ENCODE peak calls at places on chromosomes 12 and 14, in ten cellular contexts. Y, C, G, M, F, W, O, D, N and K are unnamed samples.

GRCh38 chr12:58657175-58657574 is 263.1 kb downstream of the LRIG3 start:
- DNase-seq in F (no peak), N (no peak), D (no peak), G (no peak), M (no peak), O (no peak), C (no peak), Y (no peak), W (no peak), K (no peak)

GRCh38 chr14:99229654-99230215 is 42.3 kb downstream of the BCL11B start:
- DNase-seq in N (no peak), G (no peak), C (no peak), O (no peak), Y (no peak), W (no peak), D (no peak), F (peak), M (no peak), K (no peak)

GRCh38 chr12:16224196-16224595 is 53.3 kb downstream of the SLC15A5 start:
- DNase-seq in W (no peak), M (no peak), D (no peak), F (no peak), Y (no peak), C (no peak), O (no peak), G (no peak), N (no peak), K (no peak)

GRCh38 chr12:12443482-12443881 is 86.6 kb downstream of the BORCS5 start:
- DNase-seq in F (no peak), C (no peak), N (peak), W (no peak), O (peak), M (no peak), D (no peak), Y (no peak), G (peak), K (peak)

GRCh38 chr14:95394981-95395737 is 75.5 kb upstream of the CLMN start:
- DNase-seq in W (no peak), F (no peak), Y (no peak), G (no peak), O (no peak), N (no peak), D (no peak), C (no peak), M (no peak), K (no peak)

GRCh38 chr12:27104546-27104945 is 22.2 kb upstream of the C12orf71 start:
- DNase-seq in F (no peak), W (no peak), G (no peak), O (peak), N (no peak), D (no peak), C (no peak), Y (no peak), M (no peak), K (no peak)

GRCh38 chr14:102086346-102086971 is 385 bp downstream of the HSP90AA1 start:
- DNase-seq in C (peak), G (no peak), O (peak), N (peak), D (peak), W (peak), F (peak), M (peak), Y (no peak), K (peak)

GRCh38 chr12:2053675-2054070 is 886 bp downstream of the CACNA1C start:
- DNase-seq in C (no peak), D (no peak), M (peak), F (no peak), W (no peak), Y (no peak), G (no peak), N (no peak), O (no peak), K (no peak)

GRCh38 chr12:49874142-49874897 is 29.4 kb downstream of the FAIM2 start:
- DNase-seq in F (no peak), C (no peak), O (no peak), Y (no peak), M (no peak), G (no peak), N (no peak), W (no peak), D (no peak), K (no peak)

GRCh38 chr12:6765048-6765633 is 1.0 kb upstream of the PTMS start:
- DNase-seq in D (no peak), N (no peak), C (peak), O (peak), F (no peak), M (no peak), W (no peak), Y (no peak), G (no peak), K (no peak)
- H3K4me3 ChIP-seq in D (no peak), N (no peak), C (peak), O (peak), F (no peak), M (peak), W (peak), Y (no peak), G (peak), K (peak)

GRCh38 chr12:132218915-132219314 is 74.7 kb downstream of the NOC4L start:
- DNase-seq in N (no peak), Y (no peak), F (peak), O (no peak), M (peak), W (no peak), D (peak), C (peak), G (no peak), K (no peak)
- TF ChIP-seq CTCF in N (no peak), Y (no peak), F (peak), O (peak), M (peak), W (peak), D (peak), C (peak), G (no peak), K (peak)

GRCh38 chr14:45716506-45716905 is 463.5 kb upstream of the MIS18BP1 start:
- DNase-seq in O (peak), D (peak), F (no peak), N (peak), M (peak), C (peak), Y (no peak), G (no peak), W (no peak), K (no peak)
- H3K4me3 ChIP-seq in O (no peak), D (no peak), F (no peak), N (no peak), M (no peak), C (no peak), Y (no peak), G (no peak), W (no peak), K (no peak)

GRCh38 chr12:14904854-14905253 is 19.2 kb upstream of the MGP start:
- DNase-seq in D (no peak), N (no peak), G (no peak), O (no peak), M (no peak), W (no peak), F (no peak), Y (no peak), C (no peak), K (no peak)

GRCh38 chr12:14902465-14902864 is 16.8 kb upstream of the MGP start:
- DNase-seq in C (no peak), N (no peak), D (no peak), W (no peak), G (no peak), O (peak), F (no peak), Y (no peak), M (no peak), K (no peak)

GRCh38 chr12:14903386-14904098 is 17.9 kb upstream of the MGP start:
- DNase-seq in C (no peak), G (no peak), D (no peak), O (no peak), Y (no peak), N (no peak), W (no peak), F (no peak), M (no peak), K (no peak)

GRCh38 chr12:14900521-14901227 is 15.0 kb upstream of the MGP start:
- DNase-seq in C (no peak), O (no peak), G (no peak), M (no peak), F (no peak), D (no peak), W (no peak), Y (no peak), N (no peak), K (no peak)

DNA sequence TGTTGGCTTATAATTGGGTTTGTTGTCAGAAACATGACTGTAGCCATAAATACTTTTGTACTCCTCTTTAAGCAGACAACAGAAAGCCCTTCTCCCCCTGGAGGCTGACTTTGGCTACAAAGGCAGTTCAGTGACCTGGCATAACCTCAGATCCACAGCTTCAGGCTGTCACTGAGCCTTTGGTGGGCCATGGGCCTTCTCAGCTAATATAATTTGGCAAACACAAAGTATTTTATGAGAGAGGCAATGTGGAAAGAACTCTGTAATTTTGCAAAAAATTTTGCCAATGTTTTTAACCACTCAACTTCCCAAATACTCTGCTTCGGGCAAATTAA is 15.5 kb upstream of the MGP start:
- DNase-seq in G (no peak), N (peak), F (no peak), Y (no peak), O (no peak), C (peak), W (no peak), D (peak), M (peak), K (no peak)
- TF ChIP-seq CTCF in G (no peak), N (no peak), F (no peak), Y (no peak), O (no peak), C (no peak), W (no peak), D (no peak), M (peak), K (no peak)

DNA sequence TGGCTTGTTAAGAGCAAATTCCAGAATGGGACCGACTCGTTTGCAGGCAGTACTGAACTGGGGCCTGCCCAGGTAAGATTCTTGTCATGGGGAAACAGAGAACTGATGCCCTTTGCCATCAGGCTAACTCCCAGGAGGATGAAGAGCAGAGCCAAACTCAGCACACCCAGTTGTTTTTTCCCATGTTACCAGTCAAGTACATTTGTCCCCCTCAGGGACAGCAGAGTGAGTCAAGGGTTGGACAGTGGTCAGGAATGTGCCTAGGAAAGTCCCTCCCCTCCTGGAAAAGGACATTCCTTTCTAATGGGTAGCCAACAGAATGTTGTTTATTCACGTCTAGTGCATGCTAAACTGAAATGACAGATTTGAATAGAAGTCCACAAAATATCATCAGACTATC is 1.6 kb downstream of the ART4 start:
- DNase-seq in D (no peak), N (no peak), O (peak), Y (peak), F (no peak), W (no peak), C (peak), M (peak), G (peak), K (peak)
- H3K4me3 ChIP-seq in D (no peak), N (no peak), O (no peak), Y (no peak), F (no peak), W (peak), C (no peak), M (no peak), G (peak), K (peak)

GRCh38 chr14:56554301-56554700 is 25.3 kb upstream of the TMEM260 start:
- DNase-seq in M (no peak), G (no peak), O (no peak), W (no peak), C (no peak), F (no peak), Y (no peak), N (no peak), D (no peak), K (no peak)

GRCh38 chr14:56561586-56561985 is 18.0 kb upstream of the TMEM260 start:
- DNase-seq in C (no peak), M (no peak), F (no peak), O (no peak), W (no peak), D (no peak), N (no peak), Y (no peak), G (no peak), K (no peak)

GRCh38 chr14:56552615-56553014 is 27.0 kb upstream of the TMEM260 start:
- DNase-seq in D (no peak), Y (no peak), M (peak), N (peak), C (no peak), O (no peak), W (no peak), G (no peak), F (no peak), K (no peak)

DNA sequence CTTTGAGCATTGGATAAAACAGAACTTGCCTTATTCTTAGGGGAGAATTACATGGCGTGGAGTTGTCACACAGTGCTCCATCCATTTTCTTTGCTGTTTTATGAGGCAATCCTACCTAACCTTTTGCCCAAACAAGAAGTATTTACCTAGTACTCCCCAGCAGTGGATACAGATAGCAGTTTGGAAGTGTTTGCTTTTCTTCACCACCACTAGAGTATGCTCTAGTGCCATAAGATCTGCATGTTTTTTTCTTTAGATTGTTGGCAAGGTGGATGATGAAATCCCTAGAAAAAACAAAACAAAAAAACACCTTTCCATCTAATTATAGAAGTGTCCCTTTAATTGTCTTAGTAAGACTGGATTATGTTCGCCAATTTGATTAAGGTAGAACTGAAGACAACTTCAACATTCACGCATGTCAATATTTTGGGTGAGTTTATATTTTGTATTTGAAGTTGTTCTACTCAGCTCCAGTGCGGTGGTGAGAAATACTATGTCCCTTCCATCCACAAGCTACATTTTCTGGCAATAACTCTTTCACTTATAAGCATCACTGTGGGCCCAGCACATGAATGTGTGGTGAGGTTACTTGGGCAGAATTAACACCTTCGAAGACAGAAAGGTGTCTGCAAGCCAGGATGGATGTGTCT is 23.6 kb upstream of the TMEM260 start:
- DNase-seq in O (peak), N (no peak), M (peak), Y (no peak), F (no peak), C (peak), W (no peak), G (no peak), D (peak), K (peak)
- TF ChIP-seq CTCF in O (peak), N (peak), M (peak), Y (no peak), F (peak), C (peak), W (peak), G (no peak), D (peak), K (peak)

DNA sequence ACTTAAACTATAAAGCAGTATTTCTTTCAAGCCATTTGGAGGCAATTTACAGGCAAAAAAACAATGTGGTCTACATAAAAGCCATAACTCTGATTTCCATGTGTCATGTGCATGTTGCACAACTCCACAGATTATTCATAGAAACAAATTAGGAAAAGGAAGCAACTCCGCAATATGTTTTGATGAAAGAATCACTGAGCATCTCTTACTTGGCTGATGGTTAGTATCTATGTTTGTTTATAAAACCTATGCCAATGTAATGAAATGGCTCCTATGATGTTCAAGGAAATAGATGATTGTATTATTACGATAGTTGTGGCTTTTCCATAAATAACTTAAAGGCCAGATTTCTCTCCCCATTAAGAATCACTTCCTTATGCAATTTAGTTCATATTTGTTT is 373.7 kb downstream of the CCDC91 start:
- DNase-seq in D (peak), M (no peak), F (no peak), C (no peak), G (no peak), O (no peak), Y (peak), N (no peak), W (no peak), K (peak)
- H3K4me3 ChIP-seq in D (no peak), M (no peak), F (no peak), C (no peak), G (no peak), O (no peak), Y (no peak), N (no peak), W (no peak), K (no peak)

DNA sequence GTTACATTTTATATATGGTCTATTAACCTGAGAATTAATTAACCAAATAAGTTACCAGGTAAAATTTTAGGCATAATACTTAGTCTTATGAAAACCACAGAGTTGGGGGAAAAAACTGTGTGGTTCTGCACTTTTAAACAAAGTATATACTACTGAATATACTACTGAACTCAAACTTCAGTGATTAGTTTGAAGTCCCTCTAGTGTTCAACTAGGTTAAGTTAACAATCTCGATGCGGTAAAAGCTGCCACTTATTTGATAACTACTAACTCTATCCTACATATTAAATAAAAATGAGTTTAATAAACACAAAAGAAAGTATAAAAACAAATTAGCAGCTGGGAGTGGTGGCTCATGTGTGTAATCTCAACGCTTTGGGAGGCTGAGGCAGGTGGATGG is 56.7 kb downstream of the MED13L start:
- DNase-seq in F (no peak), W (no peak), M (no peak), G (no peak), Y (no peak), N (no peak), D (no peak), O (no peak), C (no peak), K (no peak)
- TF ChIP-seq CTCF in F (no peak), W (no peak), M (no peak), G (no peak), Y (no peak), N (no peak), D (no peak), O (no peak), C (no peak), K (no peak)

GRCh38 chr14:48955857-48956256 is 630.3 kb downstream of the RPS29 start:
- DNase-seq in W (no peak), D (no peak), C (no peak), M (no peak), O (no peak), Y (no peak), F (no peak), N (no peak), G (no peak), K (no peak)
- H3K4me3 ChIP-seq in W (no peak), D (no peak), C (no peak), M (no peak), O (no peak), Y (no peak), F (no peak), N (no peak), G (no peak), K (no peak)

GRCh38 chr12:53224268-53224896 is 7.6 kb downstream of the RARG start:
- DNase-seq in W (peak), F (no peak), C (peak), D (no peak), O (no peak), G (no peak), Y (no peak), N (no peak), M (peak), K (no peak)
- TF ChIP-seq CTCF in W (no peak), F (no peak), C (peak), D (no peak), O (peak), G (no peak), Y (no peak), N (no peak), M (peak), K (peak)